ENCODE peak calls at places on chromosomes 3 and 15, in four cellular contexts. Q, F, E and M are unnamed samples.

GRCh38 chr15:40902605-40903561 is 8.6 kb downstream of the VPS18 start:
- DNase-seq in F (no peak), E (no peak), Q (no peak), M (no peak)

GRCh38 chr15:101502572-101503295 is 13.2 kb upstream of the PCSK6 start:
- DNase-seq in F (no peak), E (no peak), Q (no peak), M (no peak)

GRCh38 chr15:77187751-77188464 is 117.0 kb upstream of the TSPAN3 start:
- DNase-seq in E (no peak), Q (no peak), F (no peak), M (no peak)

GRCh38 chr3:56758539-56758981 is 43.2 kb downstream of the ARHGEF3 start:
- DNase-seq in E (peak), Q (peak), F (peak), M (peak)

GRCh38 chr3:47404955-47405790 is 24.4 kb downstream of the PTPN23 start:
- DNase-seq in F (no peak), Q (peak), E (no peak), M (no peak)

GRCh38 chr3:133965906-133966305 is 63.8 kb downstream of the SLCO2A1 start:
- DNase-seq in F (no peak), E (no peak), Q (no peak), M (no peak)

GRCh38 chr15:36177590-36178281 is 401.7 kb upstream of the CDIN1 start:
- DNase-seq in E (no peak), F (no peak), Q (no peak), M (peak)

GRCh38 chr3:123447749-123448502 is 964 bp downstream of the ADCY5 start:
- DNase-seq in F (no peak), E (no peak), Q (no peak), M (no peak)

GRCh38 chr3:142691527-142691926 is 32.3 kb upstream of the TRPC1 start:
- DNase-seq in F (no peak), E (no peak), Q (no peak), M (no peak)

GRCh38 chr3:138180375-138181029 is 5.8 kb upstream of the DBR1 start:
- DNase-seq in F (no peak), E (peak), Q (no peak), M (no peak)

GRCh38 chr3:25515131-25515530 is 87.1 kb downstream of the RARB start:
- DNase-seq in F (no peak), E (no peak), Q (no peak), M (no peak)

GRCh38 chr15:65576669-65577068 is 34.3 kb downstream of the INTS14 start:
- DNase-seq in F (no peak), Q (peak), E (peak), M (no peak)

GRCh38 chr3:64848822-64849221 is 161.0 kb upstream of the ADAMTS9 start:
- DNase-seq in F (no peak), E (no peak), Q (no peak), M (no peak)

GRCh38 chr3:30073622-30074021 is 532.8 kb upstream of the TGFBR2 start:
- DNase-seq in Q (no peak), F (no peak), E (no peak), M (peak)

GRCh38 chr3:64717411-64717810 is 29.6 kb upstream of the ADAMTS9 start:
- DNase-seq in E (no peak), F (no peak), Q (no peak), M (no peak)

GRCh38 chr15:95290376-95290973 is 1040.0 kb upstream of the NR2F2 start:
- DNase-seq in Q (no peak), F (no peak), E (no peak), M (no peak)

GRCh38 chr15:95295311-95295710 is 1035.2 kb upstream of the NR2F2 start:
- DNase-seq in F (no peak), E (no peak), Q (no peak), M (no peak)

GRCh38 chr15:95295905-95296618 is 1034.4 kb upstream of the NR2F2 start:
- DNase-seq in Q (no peak), E (no peak), F (no peak), M (no peak)

GRCh38 chr15:95292790-95293450 is 1037.6 kb upstream of the NR2F2 start:
- DNase-seq in E (no peak), F (no peak), Q (no peak), M (no peak)

DNA sequence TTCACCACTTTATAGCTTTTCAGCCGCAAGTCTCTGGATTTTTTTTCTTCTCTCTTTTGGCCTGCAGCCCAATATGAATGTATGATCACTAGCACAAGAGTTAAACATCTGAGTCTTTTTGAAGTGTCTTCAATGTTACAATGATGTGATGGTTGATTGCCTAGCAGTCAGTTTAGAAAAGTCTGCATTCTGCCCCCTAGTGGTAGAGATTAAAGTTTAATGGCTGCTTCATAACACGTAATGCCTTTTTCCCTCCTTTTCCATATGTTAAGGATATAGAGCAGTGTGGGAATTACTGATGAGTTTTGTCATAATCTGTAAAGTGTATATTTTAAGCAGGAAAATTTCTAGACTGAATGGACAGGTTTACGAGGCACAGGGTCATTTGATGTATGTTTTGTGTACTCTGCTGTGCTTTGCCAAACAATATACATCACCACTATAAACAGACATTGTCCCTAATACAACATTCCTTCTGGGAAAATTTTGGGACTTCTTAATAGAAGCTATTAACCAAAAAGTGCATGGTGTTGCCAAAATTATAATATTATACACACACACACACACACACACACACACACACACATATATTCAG is 1038.5 kb upstream of the NR2F2 start:
- DNase-seq in Q (no peak), F (peak), E (peak), M (no peak)
- TF ChIP-seq CTCF in Q (peak), F (peak), E (peak), M (peak)

GRCh38 chr3:129238945-129239705 is 10.3 kb upstream of the COPG1 start:
- DNase-seq in Q (peak), F (no peak), E (no peak), M (no peak)
- TF ChIP-seq CTCF in Q (no peak), F (no peak), E (no peak), M (no peak)

DNA sequence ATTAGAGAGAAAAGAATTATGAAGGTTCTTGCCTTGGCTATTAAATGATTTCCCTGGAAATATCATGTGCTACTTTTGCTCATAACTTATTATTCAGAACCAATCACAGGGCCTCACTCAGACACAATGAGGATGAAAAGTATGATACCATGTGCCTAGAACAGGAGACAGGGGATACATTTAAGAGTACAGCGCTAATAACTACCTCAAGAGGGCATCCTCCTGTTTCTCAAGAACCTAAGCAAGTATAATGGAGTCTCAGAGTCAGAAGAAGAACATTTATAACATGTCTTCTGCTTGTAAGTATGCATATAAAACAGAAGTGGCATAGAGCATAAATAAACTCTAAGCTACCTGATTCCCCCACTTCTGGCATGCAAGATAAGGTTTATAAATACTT is 125.4 kb upstream of the MME start:
- DNase-seq in E (peak), Q (peak), F (no peak), M (peak)
- TF ChIP-seq CTCF in E (peak), Q (peak), F (no peak), M (peak)

GRCh38 chr15:48965972-48966371 is 2.3 kb upstream of the SHC4 start:
- DNase-seq in F (peak), E (peak), Q (no peak), M (peak)
- TF ChIP-seq CTCF in F (peak), E (peak), Q (peak), M (peak)